ENCODE peak calls at places on chromosomes 5 and 9, in eight cellular contexts. D is CD8-positive, alpha-beta T cell; O is GM23248; V is effector memory CD4-positive, alpha-beta T cell; Z is IMR-90; T is heart left ventricle; Y is Peyer's patch; I is upper lobe of left lung. N is an unnamed sample. For H3K4me1, the result is how much of the 10 kb centered on the place peaks cover.

GRCh38 chr9:86098793-86099694 is at the start of gene GOLM1:
- DNase-seq in I (peak), V (no peak), T (peak), D (peak), Y (no peak), O (peak), Z (peak), N (peak)

GRCh38 chr5:84647581-84647980 is 262.9 kb upstream of the EDIL3 start:
- DNase-seq in T (no peak), O (no peak), Y (no peak), Z (no peak), I (no peak), V (no peak), D (no peak), N (no peak)

GRCh38 chr5:135846311-135846710 is 11.8 kb downstream of the SLC25A48 start:
- DNase-seq in Z (no peak), I (no peak), T (no peak), D (no peak), O (no peak), V (no peak), Y (no peak), N (no peak)

GRCh38 chr5:36820900-36821299 is 55.7 kb upstream of the NIPBL start:
- DNase-seq in Y (no peak), I (no peak), O (no peak), D (no peak), Z (no peak), T (no peak), V (no peak), N (no peak)

GRCh38 chr5:51986733-51987132 is 603.5 kb downstream of the ISL1 start:
- DNase-seq in O (no peak), T (no peak), I (no peak), Y (no peak), V (no peak), Z (no peak), D (no peak), N (no peak)

GRCh38 chr5:43428034-43428712 is 16.0 kb upstream of the CCL28 start:
- DNase-seq in T (no peak), Y (no peak), D (no peak), Z (peak), O (peak), V (no peak), I (no peak), N (no peak)

GRCh38 chr9:132341177-132341840 is 13.5 kb downstream of the SETX start:
- DNase-seq in I (no peak), V (no peak), O (no peak), Y (no peak), Z (no peak), D (no peak), T (no peak), N (no peak)

GRCh38 chr9:91483189-91483691 is 59.6 kb upstream of the NFIL3 start:
- DNase-seq in Y (no peak), T (peak), D (no peak), Z (peak), V (no peak), O (peak), I (no peak), N (no peak)

GRCh38 chr9:117494401-117495130 is 79.7 kb upstream of the ASTN2 start:
- DNase-seq in Y (no peak), D (no peak), I (no peak), Z (no peak), V (no peak), O (no peak), T (no peak), N (no peak)

GRCh38 chr5:157308826-157309465 is 43.0 kb downstream of the CYFIP2 start:
- DNase-seq in Y (no peak), O (peak), D (no peak), Z (no peak), T (no peak), V (no peak), I (no peak), N (peak)

GRCh38 chr5:150256416-150257064 is 33.0 kb downstream of the CAMK2A start:
- DNase-seq in Y (no peak), D (no peak), T (no peak), I (no peak), V (no peak), O (no peak), Z (no peak), N (no peak)

DNA sequence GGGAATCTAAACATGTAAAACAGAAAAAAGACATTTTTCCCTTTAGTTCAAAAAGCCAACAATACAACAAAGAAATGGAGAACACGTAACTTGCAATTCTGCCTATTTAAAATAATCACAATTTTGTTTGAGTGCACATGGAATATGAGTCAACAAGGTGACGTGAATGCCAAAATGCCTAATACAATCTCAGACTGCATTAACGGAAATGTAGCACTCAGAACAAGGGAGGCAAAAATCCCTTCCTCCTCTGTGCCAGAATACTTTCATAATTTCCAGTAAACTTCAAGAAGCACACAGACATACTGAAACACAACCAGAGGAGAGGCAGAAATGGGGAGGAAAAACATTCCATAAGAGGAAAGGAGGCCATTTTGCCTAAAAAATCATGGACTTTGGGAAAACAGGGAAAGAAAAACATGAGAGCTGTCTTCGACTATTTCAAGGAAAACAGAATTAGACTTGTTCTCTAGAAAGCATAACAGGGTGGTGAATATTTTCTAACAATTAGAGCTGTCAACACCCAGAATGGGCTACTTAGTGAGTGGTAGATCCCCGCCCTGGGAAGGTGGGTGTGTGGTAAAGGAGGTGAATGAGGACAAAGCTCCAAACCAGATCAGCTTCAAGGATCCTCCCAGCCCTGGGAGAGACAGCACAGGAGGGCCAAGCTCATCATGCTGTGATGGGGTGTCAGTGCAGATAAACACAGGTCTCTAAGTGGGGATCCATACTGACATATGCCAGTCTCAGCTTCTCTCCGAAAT is 48.2 kb downstream of the ABCA1 start:
- DNase-seq in Z (peak), V (no peak), T (no peak), D (no peak), O (peak), Y (no peak), I (no peak), N (no peak)
- H3K4me3 ChIP-seq in Z (no peak), V (no peak), T (no peak), D (no peak), O (peak), Y (no peak), I (no peak), N (no peak)

GRCh38 chr9:128062856-128063831 is 4.0 kb downstream of the NAIF1 start:
- DNase-seq in V (no peak), I (peak), O (no peak), Z (no peak), Y (no peak), T (no peak), D (no peak), N (no peak)
- H3K4me1 ChIP-seq in V (half or more), I (half or more), O (under half), Z (under half), Y (under half), T (half or more), D (half or more), N (half or more)

GRCh38 chr9:12794024-12794799 is 19.4 kb downstream of the LURAP1L start:
- DNase-seq in I (no peak), O (peak), V (no peak), Y (no peak), D (no peak), Z (peak), T (no peak), N (no peak)
- H3K4me3 ChIP-seq in I (no peak), O (no peak), V (no peak), Y (no peak), D (no peak), Z (no peak), T (no peak), N (no peak)

DNA sequence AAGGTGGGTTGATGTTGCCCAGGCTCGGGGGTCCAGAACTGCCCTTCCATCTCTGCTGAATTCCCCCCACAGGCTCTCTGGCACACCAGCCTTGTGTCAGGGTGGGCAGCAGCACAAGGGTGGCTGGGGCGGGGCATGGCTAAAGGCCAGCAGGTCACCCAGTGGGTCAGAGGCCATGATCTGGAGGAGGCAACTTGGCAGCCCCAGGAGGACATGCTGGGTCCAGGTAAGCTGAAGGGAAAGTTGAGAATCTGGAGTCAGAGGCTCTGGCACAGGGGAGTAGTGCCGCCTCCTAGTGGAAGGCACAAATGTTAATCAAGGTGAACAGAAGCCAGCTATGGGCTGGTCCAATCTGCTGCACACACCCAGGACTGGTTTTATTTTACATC is 6.2 kb downstream of the TMEM8B start:
- DNase-seq in V (no peak), T (no peak), O (peak), I (peak), Y (no peak), D (no peak), Z (no peak), N (peak)
- H3K4me1 ChIP-seq in V (under half), T (under half), O (under half), I (under half), Y (under half), D (under half), Z (under half), N (under half)

N was measured in mucosa of descending colon.